ENCODE peak calls at places on chromosome 18, in five cellular contexts. U, E, A, K and D are unnamed samples.

GRCh38 chr18:8400193-8400752 is 209.0 kb upstream of the RAB12 start:
- DNase-seq in U (no peak), E (no peak), A (no peak), K (no peak), D (no peak)

GRCh38 chr18:75132931-75133525 is 75.9 kb downstream of the PTGR3 start:
- DNase-seq in U (no peak), E (no peak), A (no peak), K (no peak), D (no peak)

GRCh38 chr18:45119888-45120287 is 439.2 kb downstream of the SETBP1 start:
- DNase-seq in U (peak; percentile 19), E (no peak), A (no peak), K (no peak), D (no peak)

GRCh38 chr18:9902832-9903231 is 11.0 kb upstream of the VAPA start:
- DNase-seq in U (no peak), E (no peak), A (peak; percentile 30), K (no peak), D (no peak)

GRCh38 chr18:64119916-64120315 is 29.0 kb downstream of the LINC00305 start:
- DNase-seq in U (no peak), E (peak; percentile 27), A (no peak), K (no peak), D (no peak)

GRCh38 chr18:24417465-24417864 is 9.0 kb upstream of the IMPACT start:
- DNase-seq in U (peak; percentile 30), E (no peak), A (no peak), K (no peak), D (no peak)

GRCh38 chr18:5196253-5197031 is 615 bp downstream of the AKAIN1 start:
- DNase-seq in U (peak; percentile 22), E (peak; percentile 74), A (peak; percentile 72), K (no peak), D (no peak)

GRCh38 chr18:11464129-11464528 is 145.3 kb upstream of the SLC35G4 start:
- DNase-seq in U (no peak), E (no peak), A (no peak), K (no peak), D (no peak)

GRCh38 chr18:69638056-69638455 is 237.4 kb downstream of the DOK6 start:
- DNase-seq in U (no peak), E (no peak), A (no peak), K (no peak), D (no peak)

GRCh38 chr18:44635546-44635945 is 45.1 kb upstream of the SETBP1 start:
- DNase-seq in U (no peak), E (no peak), A (no peak), K (no peak), D (no peak)

GRCh38 chr18:11147962-11148654 is 1.3 kb downstream of the PIEZO2 start:
- DNase-seq in U (no peak), E (peak; percentile 47), A (no peak), K (peak; percentile 25), D (no peak)

GRCh38 chr18:79477711-79478483 is 82.2 kb downstream of the NFATC1 start:
- DNase-seq in U (no peak), E (no peak), A (no peak), K (no peak), D (no peak)

GRCh38 chr18:55083461-55083860 is 124.2 kb upstream of the CCDC68 start:
- DNase-seq in U (no peak), E (no peak), A (no peak), K (no peak), D (no peak)

GRCh38 chr18:22432672-22433137 is 15.0 kb upstream of the CTAGE1 start:
- DNase-seq in U (no peak), E (no peak), A (no peak), K (peak; percentile 91), D (peak; percentile 60)

GRCh38 chr18:78814321-78814720 is 165.3 kb upstream of the SALL3 start:
- DNase-seq in U (no peak), E (peak; percentile 37), A (peak; percentile 60), K (no peak), D (no peak)

GRCh38 chr18:6476201-6476600 is 61.5 kb upstream of the L3MBTL4 start:
- DNase-seq in U (peak; percentile 68), E (no peak), A (no peak), K (no peak), D (no peak)

GRCh38 chr18:79961527-79962291 is 2.7 kb upstream of the HSBP1L1 start:
- DNase-seq in U (no peak), E (no peak), A (peak; percentile 27), K (no peak), D (peak; percentile 47)

GRCh38 chr18:28794459-28795245 is 617.7 kb upstream of the CDH2 start:
- DNase-seq in U (no peak), E (no peak), A (no peak), K (no peak), D (no peak)

GRCh38 chr18:10261315-10262276 is 192.8 kb upstream of the APCDD1 start:
- DNase-seq in U (no peak), E (no peak), A (no peak), K (peak; percentile 15), D (no peak)

GRCh38 chr18:69897397-69898108 is 50.1 kb downstream of the CD226 start:
- DNase-seq in U (no peak), E (no peak), A (no peak), K (no peak), D (no peak)

GRCh38 chr18:57798713-57799373 is 4.3 kb downstream of the ATP8B1 start:
- DNase-seq in U (no peak), E (no peak), A (no peak), K (no peak), D (peak; percentile 39)

GRCh38 chr18:24112874-24113615 is 25.8 kb upstream of the CABYR start:
- DNase-seq in U (no peak), E (no peak), A (no peak), K (peak; percentile 50), D (peak; percentile 31)

GRCh38 chr18:79199691-79200374 is 130.6 kb downstream of the ATP9B start:
- DNase-seq in U (no peak), E (no peak), A (no peak), K (no peak), D (no peak)

GRCh38 chr18:3153107-3153704 is 66.6 kb downstream of the MYOM1 start:
- DNase-seq in U (no peak), E (no peak), A (no peak), K (peak; percentile 55), D (no peak)

GRCh38 chr18:74375999-74376398 is 60.4 kb downstream of the C18orf63 start:
- DNase-seq in U (no peak), E (no peak), A (no peak), K (no peak), D (no peak)

GRCh38 chr18:24136967-24137373 is 1.9 kb upstream of the CABYR start:
- DNase-seq in U (no peak), E (peak; percentile 46), A (no peak), K (peak; percentile 62), D (no peak)

GRCh38 chr18:79524181-79525078 is 128.7 kb downstream of the NFATC1 start:
- DNase-seq in U (no peak), E (no peak), A (no peak), K (no peak), D (no peak)

GRCh38 chr18:61194726-61195125 is 138.5 kb upstream of the CDH20 start:
- DNase-seq in U (no peak), E (no peak), A (no peak), K (no peak), D (no peak)

GRCh38 chr18:56676639-56677038 is 25.5 kb downstream of the WDR7 start:
- DNase-seq in U (no peak), E (no peak), A (no peak), K (no peak), D (no peak)

GRCh38 chr18:56672391-56672790 is 21.2 kb downstream of the WDR7 start:
- DNase-seq in U (no peak), E (no peak), A (no peak), K (no peak), D (no peak)

DNA sequence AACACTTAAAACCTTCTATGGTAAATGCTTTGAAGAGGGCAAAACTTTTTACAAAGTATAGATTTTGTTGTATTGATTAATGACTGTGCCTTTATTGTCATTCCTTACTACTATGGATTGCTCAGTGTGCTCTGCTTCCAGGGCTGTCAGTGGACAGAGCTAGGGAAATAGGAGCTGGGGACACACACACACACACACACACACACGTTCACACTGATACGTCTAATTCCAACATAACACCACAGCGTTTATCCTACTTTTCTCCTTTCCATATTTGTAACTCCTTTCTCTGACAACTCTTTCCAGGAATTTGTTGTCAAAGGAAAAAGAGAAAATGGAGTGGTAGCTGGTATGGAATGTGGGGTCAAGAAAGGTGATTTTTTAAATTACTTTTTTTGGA is 21.8 kb downstream of the WDR7 start:
- DNase-seq in U (no peak), E (no peak), A (no peak), K (no peak), D (no peak)
- H3K4me2 ChIP-seq in U (no peak overlapping the region), E (no peak overlapping the region), A (no peak overlapping the region), K (no peak overlapping the region), D (no peak overlapping the region)

GRCh38 chr18:77635858-77636257 is 386.2 kb downstream of the GALR1 start:
- DNase-seq in U (no peak), E (no peak), A (no peak), K (no peak), D (no peak)
- H3K27ac ChIP-seq in U (no peak overlapping the region), E (no peak overlapping the region), A (no peak overlapping the region), K (no peak overlapping the region), D (no peak overlapping the region)

DNA sequence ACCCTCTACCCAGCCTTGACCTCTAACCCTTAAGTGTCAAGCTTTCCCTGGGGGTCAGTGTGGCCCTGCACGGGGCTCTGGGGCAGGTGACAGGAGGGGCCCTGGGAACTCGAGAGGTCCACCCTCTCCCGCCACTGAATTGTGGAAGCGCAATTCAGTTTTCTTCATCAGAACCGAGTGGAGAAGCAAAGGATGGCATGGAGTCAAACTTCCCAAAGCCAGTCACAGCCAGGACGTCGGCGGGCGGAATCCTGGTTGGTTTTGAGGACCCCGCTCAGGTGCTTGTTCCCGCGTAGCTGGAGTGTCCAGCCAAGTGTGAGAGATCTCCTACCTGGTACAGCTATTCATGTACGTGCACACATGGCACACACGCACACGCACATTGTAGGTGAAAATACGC is 62.0 kb downstream of the MBP start:
- DNase-seq in U (no peak), E (no peak), A (no peak), K (no peak), D (no peak)
- H3K4me1 ChIP-seq in U (peaks cover 3% of the 10 kb centered on the region), E (peaks cover 16% of the 10 kb centered on the region), A (peaks cover 16% of the 10 kb centered on the region), K (peaks cover 39% of the 10 kb centered on the region), D (peaks cover 78% of the 10 kb centered on the region)

GRCh38 chr18:47999801-48000248 is 69.4 kb upstream of the SMAD2 start:
- DNase-seq in U (no peak), E (no peak), A (no peak), K (no peak), D (no peak)

GRCh38 chr18:47993409-47993808 is 63.0 kb upstream of the SMAD2 start:
- DNase-seq in U (no peak), E (no peak), A (no peak), K (no peak), D (no peak)

GRCh38 chr18:47997338-47997780 is 66.9 kb upstream of the SMAD2 start:
- DNase-seq in U (no peak), E (peak; percentile 84), A (peak; percentile 77), K (no peak), D (peak; percentile 3)

GRCh38 chr18:47992903-47993302 is 62.4 kb upstream of the SMAD2 start:
- DNase-seq in U (no peak), E (no peak), A (no peak), K (no peak), D (no peak)

DNA sequence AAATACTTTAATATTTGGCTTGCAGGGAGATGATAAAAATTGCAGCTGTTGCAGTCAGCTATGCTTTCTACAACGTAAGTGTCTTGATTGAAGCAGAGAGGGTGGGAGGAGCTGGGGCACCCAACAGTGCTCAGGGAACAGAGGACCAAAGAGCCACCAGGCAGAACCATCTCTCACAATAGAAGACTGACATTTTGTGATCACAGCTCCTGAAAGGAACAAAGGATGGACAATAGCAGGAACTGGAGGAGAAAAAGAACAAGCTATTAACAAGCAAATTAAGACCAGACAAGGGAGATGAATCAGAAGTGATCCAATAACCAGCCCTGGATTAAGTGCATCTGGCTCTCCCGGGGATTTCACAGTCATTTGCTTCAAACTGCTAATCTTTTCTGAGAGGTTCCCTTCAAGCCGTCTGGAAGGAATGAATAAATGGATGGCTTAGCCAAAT is 65.7 kb upstream of the SMAD2 start:
- DNase-seq in U (peak; percentile 46), E (no peak), A (peak; percentile 88), K (no peak), D (no peak)
- H3K4me2 ChIP-seq in U (no peak overlapping the region), E (no peak overlapping the region), A (peak overlapping the region; percentile 70), K (no peak overlapping the region), D (no peak overlapping the region)